ENCODE peak calls at places on chromosomes 13 and 19, in four cellular contexts. D is SK-N-SH, B is K562, Z is GM12878. W is an unnamed sample.

GRCh38 chr13:109667754-109668360 is 118.5 kb downstream of the IRS2 start:
- DNase-seq in D (peak; percentile 66), B (no peak), Z (no peak), W (no peak)

GRCh38 chr19:43439183-43440063 is 24.7 kb downstream of the TEX101 start:
- DNase-seq in D (no peak), B (no peak), Z (no peak), W (no peak)

GRCh38 chr13:73335226-73335625 is 276.4 kb downstream of the KLF5 start:
- DNase-seq in D (no peak), B (no peak), Z (peak; percentile 24), W (no peak)

GRCh38 chr13:106122234-106122633 is 413.2 kb downstream of the EFNB2 start:
- DNase-seq in D (no peak), B (no peak), Z (no peak), W (no peak)

GRCh38 chr19:50418186-50419021 is at the start of gene SPIB:
- DNase-seq in D (no peak), B (no peak), Z (no peak), W (no peak)

GRCh38 chr13:32734511-32734910 is 148.3 kb downstream of the PDS5B start:
- DNase-seq in D (no peak), B (peak; percentile 9), Z (no peak), W (no peak)

GRCh38 chr13:30847697-30848307 is 58.3 kb upstream of the MEDAG start:
- DNase-seq in D (no peak), B (no peak), Z (peak; percentile 40), W (no peak)

GRCh38 chr19:45638930-45639729 is at the start of gene EML2:
- DNase-seq in D (peak; percentile 15), B (peak; percentile 82), Z (no peak), W (peak; percentile 90)

GRCh38 chr13:101829484-101829883 is 377.0 kb downstream of the ITGBL1 start:
- DNase-seq in D (no peak), B (no peak), Z (no peak), W (no peak)

GRCh38 chr19:35168261-35168660 is 13.7 kb downstream of the FXYD5 start:
- DNase-seq in D (no peak), B (peak; percentile 30), Z (no peak), W (no peak)

GRCh38 chr19:18093439-18094161 is 4.0 kb upstream of the MAST3 start:
- DNase-seq in D (peak; percentile 48), B (peak; percentile 91), Z (no peak), W (no peak)

GRCh38 chr19:18090545-18091216 is 3.9 kb upstream of the IL12RB1 start:
- DNase-seq in D (no peak), B (no peak), Z (no peak), W (no peak)

GRCh38 chr19:18086590-18087138 is at the start of gene IL12RB1:
- DNase-seq in D (no peak), B (no peak), Z (peak; percentile 44), W (no peak)

GRCh38 chr19:18089726-18090125 is 3.0 kb upstream of the IL12RB1 start:
- DNase-seq in D (no peak), B (no peak), Z (no peak), W (no peak)

GRCh38 chr19:18091217-18091608 is 4.5 kb upstream of the IL12RB1 start:
- DNase-seq in D (no peak), B (peak; percentile 60), Z (peak; percentile 66), W (no peak)
- TF ChIP-seq USF1 in D (no peak), B (peak; percentile 71), Z (peak; percentile 74), W (no peak)

GRCh38 chr13:76980075-76980718 is 11.7 kb upstream of the CLN5 start:
- DNase-seq in D (peak; percentile 92), B (peak; percentile 75), Z (no peak), W (peak; percentile 96)
- TF ChIP-seq USF1 in D (no peak), B (no peak), Z (no peak), W (no peak)

DNA sequence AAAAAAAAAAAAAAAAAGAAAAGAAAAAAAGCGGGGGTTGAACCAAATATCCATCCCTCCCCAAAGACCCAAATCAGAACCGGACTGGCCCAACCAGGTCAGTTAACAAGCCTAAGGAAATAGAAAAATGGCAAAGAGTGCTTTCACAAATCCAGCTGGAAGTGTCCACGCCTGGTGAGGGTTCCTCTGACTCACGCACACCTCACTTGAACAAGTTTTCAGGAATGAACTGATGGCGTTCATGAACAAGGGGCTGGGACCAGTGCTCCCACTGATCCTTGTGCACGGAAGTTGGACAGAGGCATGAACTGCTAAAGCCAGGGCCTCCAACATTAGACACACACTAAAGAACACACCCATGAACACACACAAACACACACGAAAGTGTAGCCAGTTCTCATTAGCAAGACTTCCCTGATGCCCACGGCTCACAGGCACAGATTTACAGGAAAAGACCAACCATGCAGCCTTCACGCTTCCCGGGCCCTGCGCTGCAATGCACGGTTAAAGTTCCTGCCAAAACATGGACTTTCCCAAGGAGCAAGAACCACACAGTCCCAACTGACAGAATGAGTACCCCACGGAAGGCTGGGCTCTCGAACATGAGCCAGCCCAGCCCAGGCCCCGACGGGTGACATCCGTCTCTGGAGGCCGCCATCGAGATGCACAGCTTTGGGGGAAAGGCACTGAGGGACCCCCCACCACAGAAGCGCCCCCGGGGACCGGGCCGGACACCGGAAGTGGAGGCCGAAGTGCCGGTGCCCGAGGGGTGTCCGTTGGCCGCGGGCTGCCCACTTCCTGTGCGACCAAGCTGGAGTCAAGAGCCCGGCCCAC is 870 bp downstream of the DNMT1 start:
- DNase-seq in D (no peak), B (peak; percentile 78), Z (no peak), W (peak; percentile 47)
- TF ChIP-seq USF1 in D (no peak), B (no peak), Z (no peak), W (no peak)

DNA sequence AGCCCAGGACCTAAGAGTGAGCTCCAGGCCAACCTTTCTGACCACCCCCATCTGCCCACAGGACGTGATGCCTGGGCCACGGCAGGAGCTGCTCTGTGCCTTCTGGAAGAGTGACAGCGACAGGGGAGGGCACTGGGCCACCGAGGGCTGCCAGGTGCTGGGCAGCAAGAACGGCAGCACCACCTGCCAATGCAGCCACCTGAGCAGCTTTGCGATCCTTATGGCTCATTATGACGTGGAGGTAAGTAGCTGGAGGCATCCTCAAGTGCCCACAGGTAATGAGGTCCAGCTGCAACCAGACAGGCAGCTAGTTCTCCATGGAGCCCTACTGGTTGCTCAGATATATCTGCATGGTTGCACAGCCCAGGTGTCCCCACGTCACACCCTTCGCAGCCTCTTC is 14.8 kb downstream of the DDX39A start:
- DNase-seq in D (no peak), B (no peak), Z (no peak), W (no peak)
- TF ChIP-seq USF1 in D (no peak), B (no peak), Z (no peak), W (no peak)

GRCh38 chr13:77219401-77219800 is 107.5 kb downstream of the MYCBP2 start:
- DNase-seq in D (no peak), B (no peak), Z (no peak), W (no peak)
- TF ChIP-seq USF1 in D (no peak), B (no peak), Z (no peak), W (no peak)

DNA sequence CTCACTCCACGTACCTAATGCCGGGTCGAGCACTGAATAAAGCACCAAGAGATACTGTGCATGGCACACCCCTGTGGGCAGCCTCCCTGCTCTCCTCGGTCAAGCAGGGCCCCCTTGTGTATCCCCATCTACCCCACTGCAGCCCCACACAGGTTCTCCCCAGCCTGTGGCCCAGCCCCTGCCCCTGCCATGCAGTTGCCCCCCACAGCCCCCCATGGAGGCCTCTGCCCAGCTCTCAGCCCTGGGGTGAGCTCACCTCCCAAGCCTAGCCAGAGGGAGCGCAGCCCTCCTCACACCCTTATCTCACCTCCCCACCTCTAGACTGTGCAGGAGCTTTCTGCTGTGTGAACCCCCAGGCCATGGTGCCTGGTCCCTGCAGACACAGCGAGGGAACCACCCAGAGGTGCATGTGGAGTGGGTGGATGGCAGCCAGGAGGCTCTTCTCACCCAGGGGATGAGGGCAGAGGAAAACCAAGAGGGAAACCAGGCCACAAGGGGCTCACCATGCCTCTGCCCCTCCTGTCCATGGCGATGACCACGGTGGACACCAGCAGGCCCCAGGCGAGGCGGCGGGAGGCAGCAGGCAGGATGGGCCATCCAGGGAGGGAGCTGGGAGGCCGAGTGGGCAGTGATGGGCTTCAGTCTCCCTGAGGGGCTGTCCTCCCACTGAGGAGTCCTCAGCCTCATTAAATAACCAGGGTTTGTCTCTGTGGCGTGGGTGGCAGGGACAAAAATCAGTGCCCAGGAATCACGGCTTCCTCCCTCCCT is 83.2 kb downstream of the ANKRD10 start:
- DNase-seq in D (no peak), B (no peak), Z (no peak), W (no peak)
- TF ChIP-seq USF1 in D (no peak), B (no peak), Z (no peak), W (no peak)

DNA sequence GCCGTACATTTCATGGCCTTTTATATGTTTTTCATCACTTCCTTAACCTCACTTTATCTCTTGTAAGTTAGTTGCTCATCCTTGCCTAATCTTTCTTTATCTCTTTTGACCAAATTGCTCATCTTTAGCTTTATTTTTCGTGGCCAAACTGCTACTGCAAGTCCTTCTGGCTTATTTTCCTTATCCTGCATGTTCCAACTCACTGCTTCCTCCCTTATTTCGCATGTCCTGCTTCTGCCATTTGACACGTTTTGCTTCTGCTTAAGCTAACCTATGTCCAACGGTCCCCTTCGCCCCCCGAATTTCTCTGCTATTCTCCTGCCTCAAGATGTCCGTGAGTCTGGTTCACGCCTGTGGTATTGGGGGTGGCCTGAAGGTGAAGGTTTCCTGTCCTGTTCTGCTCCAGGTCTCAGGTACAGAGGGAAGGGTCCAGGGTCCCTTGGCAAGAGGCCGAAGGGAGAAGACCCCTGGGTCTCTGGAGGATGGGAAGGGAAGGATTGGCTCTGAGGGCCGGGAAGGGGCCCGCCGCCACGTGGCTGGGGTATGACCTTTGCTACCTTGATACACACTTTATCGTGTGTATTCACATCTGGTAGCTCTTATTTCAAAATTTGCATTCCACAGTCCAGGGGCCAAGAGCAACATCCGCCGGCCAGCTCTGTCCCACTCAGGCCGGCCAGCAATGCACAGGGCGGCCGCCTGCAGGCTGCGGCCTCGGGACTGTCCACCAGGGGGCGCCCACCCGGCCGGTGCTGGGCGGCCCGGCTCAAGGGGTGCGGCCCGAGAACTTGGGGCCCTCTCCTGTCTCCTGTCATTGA is 2.9 kb upstream of the C19orf85 start:
- DNase-seq in D (peak; percentile 90), B (peak; percentile 77), Z (no peak), W (peak; percentile 77)
- TF ChIP-seq USF1 in D (no peak), B (peak; percentile 47), Z (no peak), W (no peak)

GRCh38 chr19:17766543-17767131 is 15.4 kb downstream of the FCHO1 start:
- DNase-seq in D (no peak), B (peak; percentile 29), Z (no peak), W (peak; percentile 94)
- TF ChIP-seq USF1 in D (no peak), B (no peak), Z (no peak), W (no peak)

DNA sequence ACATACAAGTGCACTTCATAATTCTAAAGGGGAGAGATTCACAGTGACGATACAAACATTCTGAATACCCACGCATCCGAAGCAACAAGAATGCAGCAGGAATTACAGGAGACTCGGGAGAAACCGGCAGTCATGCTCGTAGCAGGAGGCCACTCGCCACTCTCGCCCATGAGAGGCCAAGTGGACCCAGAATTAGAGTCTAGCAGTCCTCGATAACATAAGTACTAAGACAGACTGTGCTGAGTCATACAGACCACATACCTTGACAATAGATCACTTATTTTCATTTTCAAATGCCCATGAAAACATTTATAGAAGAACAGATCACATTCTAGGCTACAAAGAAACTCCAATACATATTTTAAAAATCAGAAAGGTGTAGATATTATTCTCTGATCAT is 299.1 kb upstream of the TSHZ3 start:
- DNase-seq in D (no peak), B (no peak), Z (no peak), W (no peak)
- TF ChIP-seq USF1 in D (no peak), B (no peak), Z (no peak), W (no peak)

W was measured in WTC11.